ENCODE peak calls at places on chromosomes 4 and X, in nine cellular contexts. One of them, this sample, is unnamed.

GRCh38 chr4:111963158-111963557 is 182.1 kb upstream of the FAM241A start:
- DNase-seq in GM13977: no peak
- DNase-seq in RWPE2: no peak
- DNase-seq in GM12878: no peak
- DNase-seq in WTC11: no peak
- DNase-seq in hepatocyte: no peak
- DNase-seq in lower leg skin: no peak
- DNase-seq in PC-9: no peak
- DNase-seq in left ventricle myocardium inferior: no peak
- DNase-seq in this sample: no peak

GRCh38 chr4:120685756-120686278 is 236.7 kb downstream of the PRDM5 start:
- DNase-seq in left ventricle myocardium inferior: no peak
- DNase-seq in GM12878: no peak
- DNase-seq in PC-9: no peak
- DNase-seq in RWPE2: no peak
- DNase-seq in hepatocyte: no peak
- DNase-seq in lower leg skin: no peak
- DNase-seq in WTC11: no peak
- DNase-seq in GM13977: no peak
- DNase-seq in this sample: no peak

GRCh38 chr4:5504486-5504885 is 203.9 kb downstream of the EVC2 start:
- DNase-seq in left ventricle myocardium inferior: no peak
- DNase-seq in WTC11: no peak
- DNase-seq in PC-9: no peak
- DNase-seq in hepatocyte: no peak
- DNase-seq in GM12878: no peak
- DNase-seq in RWPE2: no peak
- DNase-seq in GM13977: no peak
- DNase-seq in lower leg skin: no peak
- DNase-seq in this sample: no peak

GRCh38 chr4:143336828-143337599 is at the start of gene GAB1:
- DNase-seq in GM13977: peak; percentile 80
- DNase-seq in RWPE2: peak; percentile 71
- DNase-seq in lower leg skin: peak; percentile 93
- DNase-seq in PC-9: peak; percentile 54
- DNase-seq in hepatocyte: peak; percentile 92
- DNase-seq in WTC11: peak; percentile 76
- DNase-seq in GM12878: no peak
- DNase-seq in left ventricle myocardium inferior: peak; percentile 81
- DNase-seq in this sample: peak; percentile 77

GRCh38 chr4:146224331-146224966 is 10.1 kb downstream of the REELD1 start:
- DNase-seq in lower leg skin: no peak
- DNase-seq in GM12878: no peak
- DNase-seq in PC-9: no peak
- DNase-seq in left ventricle myocardium inferior: no peak
- DNase-seq in GM13977: no peak
- DNase-seq in RWPE2: no peak
- DNase-seq in WTC11: no peak
- DNase-seq in hepatocyte: peak; percentile 26
- DNase-seq in this sample: no peak

GRCh38 chr4:128517739-128518510 is 230.3 kb upstream of the PGRMC2 start:
- DNase-seq in lower leg skin: peak; percentile 84
- DNase-seq in left ventricle myocardium inferior: peak; percentile 40
- DNase-seq in PC-9: peak; percentile 76
- DNase-seq in GM12878: peak; percentile 94
- DNase-seq in RWPE2: peak; percentile 73
- DNase-seq in GM13977: peak; percentile 76
- DNase-seq in WTC11: no peak
- DNase-seq in hepatocyte: peak; percentile 69
- DNase-seq in this sample: peak; percentile 17

GRCh38 chr4:99219072-99219471 is at the start of gene ADH6:
- DNase-seq in PC-9: no peak
- DNase-seq in lower leg skin: no peak
- DNase-seq in left ventricle myocardium inferior: no peak
- DNase-seq in hepatocyte: peak; percentile 70
- DNase-seq in RWPE2: no peak
- DNase-seq in GM12878: no peak
- DNase-seq in WTC11: no peak
- DNase-seq in GM13977: no peak
- DNase-seq in this sample: no peak

GRCh38 chr4:159279084-159279483 is 176.2 kb downstream of the RAPGEF2 start:
- DNase-seq in PC-9: no peak
- DNase-seq in hepatocyte: no peak
- DNase-seq in GM12878: no peak
- DNase-seq in GM13977: no peak
- DNase-seq in RWPE2: no peak
- DNase-seq in left ventricle myocardium inferior: no peak
- DNase-seq in lower leg skin: no peak
- DNase-seq in WTC11: no peak
- DNase-seq in this sample: no peak

GRCh38 chr4:2337896-2338295 is 76.0 kb upstream of the MXD4 start:
- DNase-seq in GM13977: no peak
- DNase-seq in PC-9: no peak
- DNase-seq in lower leg skin: peak; percentile 64
- DNase-seq in hepatocyte: no peak
- DNase-seq in left ventricle myocardium inferior: no peak
- DNase-seq in RWPE2: no peak
- DNase-seq in WTC11: no peak
- DNase-seq in GM12878: no peak
- DNase-seq in this sample: no peak

GRCh38 chr4:22465349-22465748 is 50.5 kb downstream of the ADGRA3 start:
- DNase-seq in GM13977: no peak
- DNase-seq in GM12878: no peak
- DNase-seq in RWPE2: no peak
- DNase-seq in hepatocyte: no peak
- DNase-seq in left ventricle myocardium inferior: no peak
- DNase-seq in WTC11: no peak
- DNase-seq in lower leg skin: no peak
- DNase-seq in PC-9: no peak
- DNase-seq in this sample: no peak

GRCh38 chr4:184420402-184420801 is 53.9 kb downstream of the IRF2 start:
- DNase-seq in lower leg skin: no peak
- DNase-seq in GM12878: peak; percentile 20
- DNase-seq in left ventricle myocardium inferior: no peak
- DNase-seq in PC-9: no peak
- DNase-seq in GM13977: no peak
- DNase-seq in WTC11: no peak
- DNase-seq in hepatocyte: no peak
- DNase-seq in RWPE2: no peak
- DNase-seq in this sample: no peak

GRCh38 chr4:73021634-73022033 is 47.9 kb downstream of the COX18 start:
- DNase-seq in RWPE2: no peak
- DNase-seq in PC-9: peak; percentile 42
- DNase-seq in GM13977: peak; percentile 58
- DNase-seq in WTC11: no peak
- DNase-seq in hepatocyte: peak; percentile 67
- DNase-seq in left ventricle myocardium inferior: no peak
- DNase-seq in lower leg skin: no peak
- DNase-seq in GM12878: no peak
- DNase-seq in this sample: no peak

GRCh38 chr4:156771171-156771837 is 200.3 kb downstream of the PDGFC start:
- DNase-seq in GM13977: no peak
- DNase-seq in PC-9: no peak
- DNase-seq in hepatocyte: no peak
- DNase-seq in RWPE2: peak; percentile 87
- DNase-seq in WTC11: no peak
- DNase-seq in lower leg skin: no peak
- DNase-seq in left ventricle myocardium inferior: no peak
- DNase-seq in GM12878: no peak
- DNase-seq in this sample: peak; percentile 6

GRCh38 chrX:56462389-56462788 is 101.0 kb upstream of the UBQLN2 start:
- DNase-seq in GM13977: no peak
- DNase-seq in RWPE2: no peak
- DNase-seq in left ventricle myocardium inferior: no peak
- DNase-seq in lower leg skin: no peak
- DNase-seq in PC-9: no peak
- DNase-seq in GM12878: no peak
- DNase-seq in WTC11: no peak
- DNase-seq in hepatocyte: no peak
- DNase-seq in this sample: no peak

GRCh38 chr4:20386906-20387305 is 135.2 kb downstream of the SLIT2 start:
- DNase-seq in WTC11: no peak
- DNase-seq in hepatocyte: no peak
- DNase-seq in GM12878: no peak
- DNase-seq in lower leg skin: no peak
- DNase-seq in GM13977: no peak
- DNase-seq in PC-9: no peak
- DNase-seq in left ventricle myocardium inferior: no peak
- DNase-seq in RWPE2: no peak
- DNase-seq in this sample: no peak

GRCh38 chrX:133045986-133046385 is 50.9 kb downstream of the USP26 start:
- DNase-seq in RWPE2: no peak
- DNase-seq in hepatocyte: peak; percentile 27
- DNase-seq in GM13977: peak; percentile 14
- DNase-seq in lower leg skin: no peak
- DNase-seq in WTC11: no peak
- DNase-seq in PC-9: no peak
- DNase-seq in left ventricle myocardium inferior: no peak
- DNase-seq in GM12878: no peak
- DNase-seq in this sample: no peak

GRCh38 chrX:74063426-74064155 is 240.4 kb upstream of the ZCCHC13 start:
- DNase-seq in GM13977: no peak
- DNase-seq in left ventricle myocardium inferior: no peak
- DNase-seq in RWPE2: no peak
- DNase-seq in hepatocyte: no peak
- DNase-seq in PC-9: peak; percentile 84
- DNase-seq in WTC11: no peak
- DNase-seq in GM12878: no peak
- DNase-seq in lower leg skin: no peak
- DNase-seq in this sample: no peak

GRCh38 chr4:184310881-184311709 is 93.4 kb upstream of the ENPP6 start:
- DNase-seq in PC-9: no peak
- DNase-seq in RWPE2: no peak
- DNase-seq in WTC11: no peak
- DNase-seq in hepatocyte: peak; percentile 43
- DNase-seq in lower leg skin: peak; percentile 34
- DNase-seq in left ventricle myocardium inferior: peak; percentile 36
- DNase-seq in GM12878: no peak
- DNase-seq in GM13977: no peak
- DNase-seq in this sample: no peak

GRCh38 chr4:1812720-1813119 is 19.6 kb downstream of the FGFR3 start:
- DNase-seq in lower leg skin: no peak
- DNase-seq in WTC11: no peak
- DNase-seq in GM12878: no peak
- DNase-seq in hepatocyte: no peak
- DNase-seq in RWPE2: peak; percentile 59
- DNase-seq in PC-9: no peak
- DNase-seq in left ventricle myocardium inferior: no peak
- DNase-seq in GM13977: no peak
- DNase-seq in this sample: no peak

DNA sequence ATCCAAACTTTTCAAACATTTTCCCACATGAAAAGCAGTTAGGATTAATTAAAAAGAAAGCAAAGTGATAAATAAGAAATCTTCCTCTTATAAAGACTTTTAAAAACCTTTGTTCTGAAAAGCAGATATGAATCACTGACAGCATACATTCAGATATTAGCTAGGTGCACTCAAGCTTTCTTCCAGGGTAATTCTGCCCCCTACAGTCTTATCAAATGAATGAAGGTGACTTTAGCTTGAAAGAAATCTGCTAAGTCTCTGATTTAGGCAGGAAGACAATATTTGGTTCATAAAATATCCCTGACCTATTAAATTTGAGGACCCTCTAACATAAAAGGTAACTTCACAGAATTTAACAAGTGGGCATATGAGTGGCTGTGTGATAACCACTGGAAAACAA is 209.1 kb upstream of the FAM47A start:
- DNase-seq in left ventricle myocardium inferior: no peak
- DNase-seq in lower leg skin: no peak
- DNase-seq in PC-9: no peak
- DNase-seq in RWPE2: no peak
- DNase-seq in GM13977: no peak
- DNase-seq in hepatocyte: peak; percentile 7
- DNase-seq in WTC11: no peak
- DNase-seq in GM12878: no peak
- DNase-seq in this sample: no peak
- TF ChIP-seq CTCF in left ventricle myocardium inferior: no peak
- TF ChIP-seq CTCF in lower leg skin: no peak
- TF ChIP-seq CTCF in PC-9: peak; percentile 41
- TF ChIP-seq CTCF in RWPE2: no peak
- TF ChIP-seq CTCF in GM13977: no peak
- TF ChIP-seq CTCF in hepatocyte: peak; percentile 39
- TF ChIP-seq CTCF in WTC11: no peak
- TF ChIP-seq CTCF in GM12878: no peak
- TF ChIP-seq CTCF in this sample: peak; percentile 15

DNA sequence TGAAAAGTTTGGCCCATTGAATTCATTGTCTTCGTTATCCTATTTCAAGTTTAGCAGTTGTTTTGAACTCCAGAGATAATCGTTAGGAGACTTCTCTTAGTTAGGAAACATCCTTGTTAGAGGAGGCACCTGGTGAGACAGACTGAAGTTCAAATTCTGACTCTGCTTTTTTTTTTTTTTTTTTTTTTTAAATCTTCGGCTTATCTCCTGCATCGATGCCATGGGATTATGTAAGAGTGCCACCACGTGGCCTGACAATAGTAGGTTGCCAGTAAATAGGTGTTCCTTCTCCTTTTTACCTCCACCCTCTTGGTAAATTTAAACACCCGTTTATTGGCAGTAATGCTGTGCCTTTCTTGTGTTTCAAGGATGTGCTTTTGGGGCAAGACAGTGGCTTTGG is 149.3 kb downstream of the SOWAHB start:
- DNase-seq in WTC11: no peak
- DNase-seq in left ventricle myocardium inferior: no peak
- DNase-seq in PC-9: peak; percentile 49
- DNase-seq in GM13977: peak; percentile 57
- DNase-seq in lower leg skin: no peak
- DNase-seq in hepatocyte: peak; percentile 56
- DNase-seq in RWPE2: no peak
- DNase-seq in GM12878: no peak
- DNase-seq in this sample: no peak
- TF ChIP-seq CTCF in WTC11: no peak
- TF ChIP-seq CTCF in left ventricle myocardium inferior: no peak
- TF ChIP-seq CTCF in PC-9: no peak
- TF ChIP-seq CTCF in GM13977: peak; percentile 56
- TF ChIP-seq CTCF in lower leg skin: no peak
- TF ChIP-seq CTCF in hepatocyte: peak; percentile 46
- TF ChIP-seq CTCF in RWPE2: peak; percentile 68
- TF ChIP-seq CTCF in GM12878: peak; percentile 54
- TF ChIP-seq CTCF in this sample: peak; percentile 28

GRCh38 chrX:102659790-102660757 is 8.8 kb downstream of the GPRASP1 start:
- DNase-seq in hepatocyte: peak; percentile 84
- DNase-seq in RWPE2: no peak
- DNase-seq in WTC11: peak; percentile 75
- DNase-seq in left ventricle myocardium inferior: peak; percentile 86
- DNase-seq in GM12878: peak; percentile 28
- DNase-seq in PC-9: no peak
- DNase-seq in GM13977: peak; percentile 69
- DNase-seq in lower leg skin: peak; percentile 97
- DNase-seq in this sample: peak; percentile 79
- TF ChIP-seq CTCF in hepatocyte: no peak
- TF ChIP-seq CTCF in RWPE2: no peak
- TF ChIP-seq CTCF in WTC11: no peak
- TF ChIP-seq CTCF in left ventricle myocardium inferior: peak; percentile 23
- TF ChIP-seq CTCF in GM12878: peak; percentile 12
- TF ChIP-seq CTCF in PC-9: no peak
- TF ChIP-seq CTCF in GM13977: no peak
- TF ChIP-seq CTCF in lower leg skin: no peak
- TF ChIP-seq CTCF in this sample: no peak

DNA sequence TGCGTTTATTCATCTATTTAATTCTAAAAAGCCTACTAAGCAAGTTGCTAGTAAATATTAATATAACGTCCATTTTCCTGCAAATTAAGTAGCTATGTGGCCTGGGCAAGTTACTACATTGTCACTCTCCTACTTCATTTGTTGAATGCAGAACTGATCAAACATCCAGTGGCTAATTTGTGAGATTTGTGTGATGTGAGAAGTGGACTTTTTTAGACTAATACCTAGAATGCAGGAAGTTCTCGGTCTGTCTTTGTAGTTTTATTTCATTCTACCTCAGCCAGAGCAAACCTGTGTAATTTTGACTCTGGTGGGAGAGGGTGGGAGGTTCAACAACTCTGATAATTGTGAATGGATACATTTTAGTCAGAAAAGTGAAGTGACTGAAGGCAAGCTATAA is 840 bp downstream of the GUF1 start:
- DNase-seq in WTC11: no peak
- DNase-seq in left ventricle myocardium inferior: no peak
- DNase-seq in GM13977: peak; percentile 27
- DNase-seq in RWPE2: no peak
- DNase-seq in GM12878: no peak
- DNase-seq in PC-9: no peak
- DNase-seq in hepatocyte: no peak
- DNase-seq in lower leg skin: no peak
- DNase-seq in this sample: no peak
- TF ChIP-seq CTCF in WTC11: no peak
- TF ChIP-seq CTCF in left ventricle myocardium inferior: no peak
- TF ChIP-seq CTCF in GM13977: no peak
- TF ChIP-seq CTCF in RWPE2: no peak
- TF ChIP-seq CTCF in GM12878: no peak
- TF ChIP-seq CTCF in PC-9: no peak
- TF ChIP-seq CTCF in hepatocyte: no peak
- TF ChIP-seq CTCF in lower leg skin: no peak
- TF ChIP-seq CTCF in this sample: no peak

This sample was measured in nephron progenitor cell.